ENCODE peak calls at places on chromosome 2, in nine cellular contexts. F, L, S, D, M, R, A, Y and I are unnamed samples.

GRCh38 chr2:54676656-54677055 is 46.8 kb upstream of the EML6 start:
- DNase-seq in D (no peak), F (no peak), A (peak), S (no peak), Y (no peak), M (no peak), R (no peak), L (no peak), I (no peak)

GRCh38 chr2:128369126-128369555 is 50.5 kb upstream of the HS6ST1 start:
- DNase-seq in F (no peak), Y (no peak), M (no peak), A (no peak), S (no peak), R (peak), D (no peak), L (no peak), I (no peak)

GRCh38 chr2:190469770-190470169 is 61.6 kb downstream of the MFSD6 start:
- DNase-seq in S (no peak), F (peak), A (peak), R (no peak), M (peak), Y (no peak), D (peak), L (peak), I (peak)

GRCh38 chr2:32783933-32784332 is 156.1 kb downstream of the TTC27 start:
- DNase-seq in F (no peak), S (no peak), R (no peak), M (no peak), D (no peak), L (no peak), Y (no peak), A (no peak), I (no peak)

GRCh38 chr2:134778372-134778771 is 59.6 kb upstream of the TMEM163 start:
- DNase-seq in F (no peak), R (no peak), D (no peak), S (peak), A (no peak), L (no peak), Y (peak), M (no peak), I (peak)

GRCh38 chr2:15940661-15941482 is 522 bp downstream of the MYCN start:
- DNase-seq in S (peak), F (peak), D (peak), R (no peak), Y (peak), M (no peak), A (no peak), L (no peak), I (no peak)

GRCh38 chr2:85377083-85377482 is 22.5 kb downstream of the ELMOD3 start:
- DNase-seq in M (no peak), F (no peak), Y (no peak), S (no peak), L (no peak), D (no peak), A (no peak), R (no peak), I (no peak)

GRCh38 chr2:207847807-207848544 is 78.3 kb upstream of the FZD5 start:
- DNase-seq in A (peak), F (peak), D (no peak), L (peak), S (peak), Y (no peak), R (no peak), M (no peak), I (peak)

GRCh38 chr2:180980943-180981898 is 816 bp downstream of the UBE2E3 start:
- DNase-seq in D (no peak), S (peak), M (no peak), R (no peak), F (peak), A (peak), L (peak), Y (peak), I (peak)

GRCh38 chr2:213757525-213757924 is 473.3 kb downstream of the SPAG16 start:
- DNase-seq in D (no peak), M (no peak), S (no peak), R (no peak), Y (no peak), F (no peak), A (no peak), L (no peak), I (no peak)

GRCh38 chr2:96530474-96531357 is 5.8 kb upstream of the ARID5A start:
- DNase-seq in Y (no peak), F (no peak), D (no peak), R (no peak), S (no peak), M (no peak), L (no peak), A (no peak), I (no peak)

GRCh38 chr2:121386707-121387106 is 101.7 kb upstream of the TFCP2L1 start:
- DNase-seq in Y (no peak), D (no peak), S (no peak), F (peak), L (no peak), R (no peak), A (peak), M (no peak), I (peak)

GRCh38 chr2:226705133-226705886 is 94.3 kb downstream of the IRS1 start:
- DNase-seq in M (no peak), Y (no peak), S (no peak), F (no peak), L (no peak), D (no peak), A (no peak), R (no peak), I (no peak)

GRCh38 chr2:57943271-57943670 is 103.3 kb upstream of the VRK2 start:
- DNase-seq in M (no peak), D (no peak), Y (no peak), A (peak), L (no peak), R (no peak), F (peak), S (no peak), I (no peak)

GRCh38 chr2:239476757-239477565 is 76.1 kb upstream of the HDAC4 start:
- DNase-seq in D (no peak), S (no peak), L (no peak), R (peak), A (no peak), F (no peak), M (no peak), Y (no peak), I (no peak)

GRCh38 chr2:104656496-104657310 is 197.2 kb upstream of the POU3F3 start:
- DNase-seq in F (no peak), S (no peak), R (no peak), L (no peak), Y (no peak), A (no peak), M (no peak), D (peak), I (no peak)

GRCh38 chr2:226877491-226877890 is 41.6 kb downstream of the RHBDD1 start:
- DNase-seq in M (no peak), D (no peak), Y (no peak), R (no peak), A (no peak), L (no peak), F (no peak), S (no peak), I (no peak)

GRCh38 chr2:54476852-54477251 is 20.7 kb downstream of the SPTBN1 start:
- DNase-seq in L (no peak), D (no peak), A (peak), F (no peak), S (no peak), R (no peak), Y (no peak), M (no peak), I (no peak)

GRCh38 chr2:186129767-186130581 is 356.1 kb upstream of the ZC3H15 start:
- DNase-seq in A (peak), F (peak), R (no peak), L (peak), S (peak), D (no peak), Y (no peak), M (peak), I (peak)

GRCh38 chr2:226963528-226963927 is 127.7 kb downstream of the RHBDD1 start:
- DNase-seq in A (peak), R (no peak), L (no peak), Y (no peak), F (peak), M (peak), S (no peak), D (no peak), I (peak)

GRCh38 chr2:215828528-215829184 is 184.7 kb downstream of the MREG start:
- DNase-seq in A (peak), R (no peak), D (peak), S (peak), Y (peak), F (peak), L (peak), M (peak), I (peak)

GRCh38 chr2:46270384-46270783 is 26.8 kb upstream of the EPAS1 start:
- DNase-seq in R (no peak), A (peak), L (no peak), D (no peak), M (no peak), Y (no peak), S (no peak), F (peak), I (no peak)

GRCh38 chr2:231597014-231597611 is 4.4 kb downstream of the TEX44 start:
- DNase-seq in Y (peak), S (no peak), D (no peak), R (no peak), M (no peak), F (peak), L (no peak), A (peak), I (no peak)

GRCh38 chr2:109699646-109700045 is 85.5 kb downstream of the SOWAHC start:
- DNase-seq in M (no peak), L (peak), Y (no peak), S (no peak), A (peak), F (peak), D (no peak), R (peak), I (no peak)

GRCh38 chr2:46010925-46011490 is 286.2 kb upstream of the EPAS1 start:
- DNase-seq in R (no peak), L (no peak), Y (peak), F (peak), D (no peak), M (peak), S (no peak), A (peak), I (peak)

GRCh38 chr2:17171446-17172049 is 346.7 kb downstream of the RAD51AP2 start:
- DNase-seq in Y (no peak), F (peak), M (peak), R (no peak), D (peak), L (peak), A (peak), S (peak), I (peak)

GRCh38 chr2:199956062-199956380 is 639 bp downstream of the MAIP1 start:
- DNase-seq in A (no peak), Y (no peak), F (no peak), S (no peak), L (no peak), D (no peak), R (no peak), M (no peak), I (no peak)

GRCh38 chr2:68951899-68952298 is 794 bp downstream of the GKN2 start:
- DNase-seq in L (no peak), A (no peak), D (no peak), M (no peak), R (no peak), S (no peak), F (no peak), Y (no peak), I (no peak)

GRCh38 chr2:172082944-172083718 is 2.2 kb upstream of the DLX1 start:
- DNase-seq in F (no peak), R (no peak), S (no peak), D (no peak), M (no peak), L (no peak), Y (peak), A (no peak), I (no peak)

GRCh38 chr2:25435421-25435820 is 93.7 kb upstream of the DNMT3A start:
- DNase-seq in L (no peak), A (no peak), F (no peak), S (no peak), M (no peak), R (no peak), D (no peak), Y (no peak), I (no peak)

GRCh38 chr2:21544392-21544791 is 420.6 kb downstream of the TDRD15 start:
- DNase-seq in A (no peak), F (no peak), S (no peak), Y (no peak), L (no peak), R (no peak), D (no peak), M (no peak), I (no peak)

GRCh38 chr2:236794558-236794957 is 224.9 kb downstream of the ACKR3 start:
- DNase-seq in S (no peak), Y (no peak), M (no peak), D (no peak), L (no peak), R (no peak), A (no peak), F (no peak), I (no peak)

GRCh38 chr2:236972491-236973379 is 113.0 kb upstream of the COPS8 start:
- DNase-seq in M (no peak), R (peak), S (peak), D (no peak), F (peak), A (peak), Y (no peak), L (peak), I (peak)

GRCh38 chr2:168482952-168483831 is 27.1 kb downstream of the CERS6 start:
- DNase-seq in F (no peak), A (no peak), D (no peak), S (no peak), L (no peak), Y (no peak), M (no peak), R (no peak), I (no peak)

DNA sequence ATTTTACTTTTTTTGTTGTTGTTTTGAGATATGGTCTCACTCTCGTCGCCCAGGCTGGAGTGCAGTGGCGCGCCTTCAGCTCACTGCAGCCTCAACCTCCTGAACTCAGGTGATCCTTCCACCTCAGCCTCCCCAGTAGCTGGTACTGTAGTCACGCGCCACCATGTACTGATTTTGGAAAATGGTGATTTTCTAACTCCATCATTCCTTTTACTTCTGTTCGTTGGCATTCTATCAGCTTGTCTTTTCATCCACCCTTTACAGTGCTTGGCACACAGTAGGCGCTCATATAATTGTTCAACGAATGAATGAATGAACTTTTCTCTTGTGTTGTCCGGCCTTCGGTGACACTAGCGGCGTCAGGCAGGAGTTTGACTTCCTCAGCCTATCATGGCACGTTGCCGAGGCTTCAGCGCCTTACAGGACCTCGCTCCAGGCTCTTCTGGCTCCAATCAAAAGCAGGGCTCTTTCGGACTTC is 393 bp upstream of the MTHFD2 start:
- DNase-seq in R (no peak), S (no peak), A (no peak), D (no peak), M (peak), Y (no peak), F (no peak), L (no peak), I (no peak)
- TF ChIP-seq CTCF in R (no peak), S (no peak), A (no peak), D (no peak), M (no peak), Y (no peak), F (no peak), L (no peak), I (no peak)

DNA sequence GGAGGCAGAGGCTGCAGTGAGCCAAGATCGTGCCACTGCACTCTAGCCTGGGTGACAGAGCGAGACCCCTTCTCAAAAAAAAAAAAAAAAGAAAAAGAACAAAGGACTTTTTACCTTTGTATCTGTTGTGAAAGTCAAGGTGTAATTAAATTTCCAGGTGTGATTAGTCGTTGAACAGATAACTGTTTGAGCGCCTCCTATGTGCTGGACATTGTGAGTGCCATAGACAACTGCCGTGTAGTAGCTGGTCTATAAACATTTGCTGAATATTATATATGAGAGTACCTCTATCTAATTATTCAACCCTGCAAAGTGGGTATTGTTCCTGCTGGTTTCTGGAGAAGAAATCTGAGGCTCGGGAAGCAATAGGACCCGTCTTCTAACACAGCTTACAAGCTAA is 71.8 kb downstream of the ASAP2 start:
- DNase-seq in D (no peak), S (no peak), M (no peak), F (no peak), A (no peak), R (no peak), Y (no peak), L (no peak), I (no peak)
- TF ChIP-seq CTCF in D (no peak), S (no peak), M (no peak), F (no peak), A (no peak), R (peak), Y (no peak), L (no peak), I (no peak)

GRCh38 chr2:217936952-217937351 is 65.8 kb downstream of the TNS1 start:
- DNase-seq in D (no peak), F (no peak), A (no peak), L (no peak), R (no peak), Y (no peak), S (no peak), M (no peak), I (no peak)
- TF ChIP-seq CTCF in D (no peak), F (no peak), A (no peak), L (no peak), R (no peak), Y (no peak), S (no peak), M (no peak), I (no peak)

GRCh38 chr2:66423391-66423790 is 11.5 kb upstream of the MEIS1 start:
- DNase-seq in A (no peak), M (no peak), F (no peak), L (no peak), Y (no peak), S (no peak), R (no peak), D (no peak), I (no peak)
- TF ChIP-seq CTCF in A (no peak), M (no peak), F (no peak), L (no peak), Y (no peak), S (no peak), R (no peak), D (no peak), I (no peak)